ENCODE peak calls at places on chromosomes 11 and 22, in eight cellular contexts. One of them, this sample, is unnamed.

GRCh38 chr11:2166091-2166851 is 5.3 kb upstream of the INS start:
- DNase-seq in fibroblast of pulmonary artery: no peak
- DNase-seq in coronary artery: no peak
- DNase-seq in substantia nigra: no peak
- DNase-seq in activated CD4-positive, alpha-beta T cell treated with anti-CD3 and anti-CD28 coated beads, Interleukin-2, amount 50 U/mL, for 48 hours: peak; percentile 56
- DNase-seq in NAMALWA: no peak
- DNase-seq in stimulated activated CD8-positive, alpha-beta memory T cell treated with anti-CD3 and anti-CD28 coated beads, Interleukin-12 subunit alpha, Interleukin-12 subunit beta, amount 100 ng/mL, for 4 hours: peak; percentile 18
- DNase-seq in CD4-positive, alpha-beta T cell: peak; percentile 28
- DNase-seq in this sample: no peak

GRCh38 chr22:42549329-42550060 is 4.3 kb upstream of the SERHL2 start:
- DNase-seq in fibroblast of pulmonary artery: no peak
- DNase-seq in coronary artery: no peak
- DNase-seq in substantia nigra: no peak
- DNase-seq in activated CD4-positive, alpha-beta T cell treated with anti-CD3 and anti-CD28 coated beads, Interleukin-2, amount 50 U/mL, for 48 hours: no peak
- DNase-seq in NAMALWA: no peak
- DNase-seq in stimulated activated CD8-positive, alpha-beta memory T cell treated with anti-CD3 and anti-CD28 coated beads, Interleukin-12 subunit alpha, Interleukin-12 subunit beta, amount 100 ng/mL, for 4 hours: no peak
- DNase-seq in CD4-positive, alpha-beta T cell: no peak
- DNase-seq in this sample: no peak

GRCh38 chr22:46858181-46858771 is 95.8 kb downstream of the TBC1D22A start:
- DNase-seq in fibroblast of pulmonary artery: no peak
- DNase-seq in coronary artery: no peak
- DNase-seq in substantia nigra: no peak
- DNase-seq in activated CD4-positive, alpha-beta T cell treated with anti-CD3 and anti-CD28 coated beads, Interleukin-2, amount 50 U/mL, for 48 hours: no peak
- DNase-seq in NAMALWA: no peak
- DNase-seq in stimulated activated CD8-positive, alpha-beta memory T cell treated with anti-CD3 and anti-CD28 coated beads, Interleukin-12 subunit alpha, Interleukin-12 subunit beta, amount 100 ng/mL, for 4 hours: no peak
- DNase-seq in CD4-positive, alpha-beta T cell: no peak
- DNase-seq in this sample: no peak

GRCh38 chr22:45608763-45609180 is 62.9 kb upstream of the ATXN10 start:
- DNase-seq in fibroblast of pulmonary artery: peak; percentile 16
- DNase-seq in coronary artery: no peak
- DNase-seq in substantia nigra: no peak
- DNase-seq in activated CD4-positive, alpha-beta T cell treated with anti-CD3 and anti-CD28 coated beads, Interleukin-2, amount 50 U/mL, for 48 hours: peak; percentile 21
- DNase-seq in NAMALWA: no peak
- DNase-seq in stimulated activated CD8-positive, alpha-beta memory T cell treated with anti-CD3 and anti-CD28 coated beads, Interleukin-12 subunit alpha, Interleukin-12 subunit beta, amount 100 ng/mL, for 4 hours: no peak
- DNase-seq in CD4-positive, alpha-beta T cell: no peak
- DNase-seq in this sample: no peak

GRCh38 chr22:50074551-50075042 is 10.6 kb downstream of the MLC1 start:
- DNase-seq in fibroblast of pulmonary artery: no peak
- DNase-seq in coronary artery: no peak
- DNase-seq in substantia nigra: no peak
- DNase-seq in activated CD4-positive, alpha-beta T cell treated with anti-CD3 and anti-CD28 coated beads, Interleukin-2, amount 50 U/mL, for 48 hours: no peak
- DNase-seq in NAMALWA: no peak
- DNase-seq in stimulated activated CD8-positive, alpha-beta memory T cell treated with anti-CD3 and anti-CD28 coated beads, Interleukin-12 subunit alpha, Interleukin-12 subunit beta, amount 100 ng/mL, for 4 hours: no peak
- DNase-seq in CD4-positive, alpha-beta T cell: no peak
- DNase-seq in this sample: no peak

GRCh38 chr11:115297330-115297729 is 206.9 kb downstream of the CADM1 start:
- DNase-seq in fibroblast of pulmonary artery: no peak
- DNase-seq in coronary artery: no peak
- DNase-seq in substantia nigra: no peak
- DNase-seq in activated CD4-positive, alpha-beta T cell treated with anti-CD3 and anti-CD28 coated beads, Interleukin-2, amount 50 U/mL, for 48 hours: no peak
- DNase-seq in NAMALWA: no peak
- DNase-seq in stimulated activated CD8-positive, alpha-beta memory T cell treated with anti-CD3 and anti-CD28 coated beads, Interleukin-12 subunit alpha, Interleukin-12 subunit beta, amount 100 ng/mL, for 4 hours: no peak
- DNase-seq in CD4-positive, alpha-beta T cell: no peak
- DNase-seq in this sample: no peak

GRCh38 chr11:69497221-69497787 is 15.8 kb downstream of the LINC01488 start:
- DNase-seq in fibroblast of pulmonary artery: peak; percentile 96
- DNase-seq in coronary artery: peak; percentile 88
- DNase-seq in substantia nigra: peak; percentile 55
- DNase-seq in activated CD4-positive, alpha-beta T cell treated with anti-CD3 and anti-CD28 coated beads, Interleukin-2, amount 50 U/mL, for 48 hours: no peak
- DNase-seq in NAMALWA: no peak
- DNase-seq in stimulated activated CD8-positive, alpha-beta memory T cell treated with anti-CD3 and anti-CD28 coated beads, Interleukin-12 subunit alpha, Interleukin-12 subunit beta, amount 100 ng/mL, for 4 hours: no peak
- DNase-seq in CD4-positive, alpha-beta T cell: no peak
- DNase-seq in this sample: peak; percentile 92

GRCh38 chr22:39979458-39979857 is 15.3 kb upstream of the FAM83F start:
- DNase-seq in fibroblast of pulmonary artery: no peak
- DNase-seq in coronary artery: no peak
- DNase-seq in substantia nigra: no peak
- DNase-seq in activated CD4-positive, alpha-beta T cell treated with anti-CD3 and anti-CD28 coated beads, Interleukin-2, amount 50 U/mL, for 48 hours: no peak
- DNase-seq in NAMALWA: no peak
- DNase-seq in stimulated activated CD8-positive, alpha-beta memory T cell treated with anti-CD3 and anti-CD28 coated beads, Interleukin-12 subunit alpha, Interleukin-12 subunit beta, amount 100 ng/mL, for 4 hours: no peak
- DNase-seq in CD4-positive, alpha-beta T cell: no peak
- DNase-seq in this sample: no peak

GRCh38 chr11:14059491-14059890 is 97.0 kb downstream of the SPON1 start:
- DNase-seq in fibroblast of pulmonary artery: no peak
- DNase-seq in coronary artery: no peak
- DNase-seq in substantia nigra: no peak
- DNase-seq in activated CD4-positive, alpha-beta T cell treated with anti-CD3 and anti-CD28 coated beads, Interleukin-2, amount 50 U/mL, for 48 hours: no peak
- DNase-seq in NAMALWA: no peak
- DNase-seq in stimulated activated CD8-positive, alpha-beta memory T cell treated with anti-CD3 and anti-CD28 coated beads, Interleukin-12 subunit alpha, Interleukin-12 subunit beta, amount 100 ng/mL, for 4 hours: no peak
- DNase-seq in CD4-positive, alpha-beta T cell: no peak
- DNase-seq in this sample: no peak

GRCh38 chr11:7630002-7630401 is 43.3 kb downstream of the CYB5R2 start:
- DNase-seq in fibroblast of pulmonary artery: peak; percentile 28
- DNase-seq in coronary artery: no peak
- DNase-seq in substantia nigra: peak; percentile 50
- DNase-seq in activated CD4-positive, alpha-beta T cell treated with anti-CD3 and anti-CD28 coated beads, Interleukin-2, amount 50 U/mL, for 48 hours: no peak
- DNase-seq in NAMALWA: no peak
- DNase-seq in stimulated activated CD8-positive, alpha-beta memory T cell treated with anti-CD3 and anti-CD28 coated beads, Interleukin-12 subunit alpha, Interleukin-12 subunit beta, amount 100 ng/mL, for 4 hours: no peak
- DNase-seq in CD4-positive, alpha-beta T cell: no peak
- DNase-seq in this sample: no peak

GRCh38 chr22:26648011-26648497 is 9.3 kb upstream of the MIAT start:
- DNase-seq in fibroblast of pulmonary artery: no peak
- DNase-seq in coronary artery: no peak
- DNase-seq in substantia nigra: no peak
- DNase-seq in activated CD4-positive, alpha-beta T cell treated with anti-CD3 and anti-CD28 coated beads, Interleukin-2, amount 50 U/mL, for 48 hours: peak; percentile 51
- DNase-seq in NAMALWA: peak; percentile 65
- DNase-seq in stimulated activated CD8-positive, alpha-beta memory T cell treated with anti-CD3 and anti-CD28 coated beads, Interleukin-12 subunit alpha, Interleukin-12 subunit beta, amount 100 ng/mL, for 4 hours: no peak
- DNase-seq in CD4-positive, alpha-beta T cell: peak; percentile 52
- DNase-seq in this sample: no peak

GRCh38 chr11:47466701-47467250 is 17.8 kb upstream of the RAPSN start:
- DNase-seq in fibroblast of pulmonary artery: peak; percentile 72
- DNase-seq in coronary artery: no peak
- DNase-seq in substantia nigra: peak; percentile 73
- DNase-seq in activated CD4-positive, alpha-beta T cell treated with anti-CD3 and anti-CD28 coated beads, Interleukin-2, amount 50 U/mL, for 48 hours: no peak
- DNase-seq in NAMALWA: no peak
- DNase-seq in stimulated activated CD8-positive, alpha-beta memory T cell treated with anti-CD3 and anti-CD28 coated beads, Interleukin-12 subunit alpha, Interleukin-12 subunit beta, amount 100 ng/mL, for 4 hours: no peak
- DNase-seq in CD4-positive, alpha-beta T cell: no peak
- DNase-seq in this sample: no peak

GRCh38 chr11:103536335-103536722 is 427.1 kb downstream of the DYNC2H1 start:
- DNase-seq in fibroblast of pulmonary artery: no peak
- DNase-seq in coronary artery: no peak
- DNase-seq in substantia nigra: no peak
- DNase-seq in activated CD4-positive, alpha-beta T cell treated with anti-CD3 and anti-CD28 coated beads, Interleukin-2, amount 50 U/mL, for 48 hours: no peak
- DNase-seq in NAMALWA: no peak
- DNase-seq in stimulated activated CD8-positive, alpha-beta memory T cell treated with anti-CD3 and anti-CD28 coated beads, Interleukin-12 subunit alpha, Interleukin-12 subunit beta, amount 100 ng/mL, for 4 hours: no peak
- DNase-seq in CD4-positive, alpha-beta T cell: no peak
- DNase-seq in this sample: no peak

GRCh38 chr11:47136921-47137320 is 39.8 kb downstream of the ARFGAP2 start:
- DNase-seq in fibroblast of pulmonary artery: no peak
- DNase-seq in coronary artery: no peak
- DNase-seq in substantia nigra: no peak
- DNase-seq in activated CD4-positive, alpha-beta T cell treated with anti-CD3 and anti-CD28 coated beads, Interleukin-2, amount 50 U/mL, for 48 hours: no peak
- DNase-seq in NAMALWA: no peak
- DNase-seq in stimulated activated CD8-positive, alpha-beta memory T cell treated with anti-CD3 and anti-CD28 coated beads, Interleukin-12 subunit alpha, Interleukin-12 subunit beta, amount 100 ng/mL, for 4 hours: no peak
- DNase-seq in CD4-positive, alpha-beta T cell: no peak
- DNase-seq in this sample: no peak

GRCh38 chr11:120043323-120043945 is 94.5 kb downstream of the TRIM29 start:
- DNase-seq in fibroblast of pulmonary artery: no peak
- DNase-seq in coronary artery: peak; percentile 8
- DNase-seq in substantia nigra: no peak
- DNase-seq in activated CD4-positive, alpha-beta T cell treated with anti-CD3 and anti-CD28 coated beads, Interleukin-2, amount 50 U/mL, for 48 hours: no peak
- DNase-seq in NAMALWA: no peak
- DNase-seq in stimulated activated CD8-positive, alpha-beta memory T cell treated with anti-CD3 and anti-CD28 coated beads, Interleukin-12 subunit alpha, Interleukin-12 subunit beta, amount 100 ng/mL, for 4 hours: no peak
- DNase-seq in CD4-positive, alpha-beta T cell: no peak
- DNase-seq in this sample: no peak

This sample was measured in suprapubic skin.